ENCODE peak calls at places on chromosomes 1 and 21, in five cellular contexts. One of them, this sample, is unnamed.

GRCh38 chr1:229440821-229441537 is 7.1 kb upstream of the ACTA1 start:
- DNase-seq in kidney: peak; percentile 26
- DNase-seq in mesenchymal stem cell: peak; percentile 75
- DNase-seq in colonic mucosa: no peak
- DNase-seq in fibroblast of lung: peak; percentile 87
- DNase-seq in this sample: peak; percentile 64

GRCh38 chr21:35658242-35658641 is 402.1 kb downstream of the SETD4 start:
- DNase-seq in kidney: no peak
- DNase-seq in mesenchymal stem cell: peak; percentile 17
- DNase-seq in colonic mucosa: no peak
- DNase-seq in fibroblast of lung: peak; percentile 95
- DNase-seq in this sample: peak; percentile 81

GRCh38 chr1:221782461-221782860 is 40.6 kb upstream of the DUSP10 start:
- DNase-seq in kidney: no peak
- DNase-seq in mesenchymal stem cell: peak; percentile 39
- DNase-seq in colonic mucosa: no peak
- DNase-seq in fibroblast of lung: peak; percentile 60
- DNase-seq in this sample: peak; percentile 5

GRCh38 chr1:240027059-240027462 is 64.6 kb upstream of the FMN2 start:
- DNase-seq in kidney: no peak
- DNase-seq in mesenchymal stem cell: peak; percentile 56
- DNase-seq in colonic mucosa: peak; percentile 43
- DNase-seq in fibroblast of lung: peak; percentile 41
- DNase-seq in this sample: peak; percentile 88

GRCh38 chr1:230186003-230186863 is 119.2 kb downstream of the GALNT2 start:
- DNase-seq in kidney: no peak
- DNase-seq in mesenchymal stem cell: peak; percentile 72
- DNase-seq in colonic mucosa: peak; percentile 86
- DNase-seq in fibroblast of lung: peak; percentile 91
- DNase-seq in this sample: peak; percentile 80

GRCh38 chr1:156661932-156662587 is 15.1 kb downstream of the NES start:
- DNase-seq in kidney: no peak
- DNase-seq in mesenchymal stem cell: peak; percentile 86
- DNase-seq in colonic mucosa: no peak
- DNase-seq in fibroblast of lung: peak; percentile 67
- DNase-seq in this sample: no peak

GRCh38 chr1:192474080-192474683 is 101.4 kb upstream of the RGS1 start:
- DNase-seq in kidney: no peak
- DNase-seq in mesenchymal stem cell: peak; percentile 50
- DNase-seq in colonic mucosa: no peak
- DNase-seq in fibroblast of lung: no peak
- DNase-seq in this sample: peak; percentile 86

GRCh38 chr1:66342707-66343106 is 191.2 kb upstream of the SGIP1 start:
- DNase-seq in kidney: no peak
- DNase-seq in mesenchymal stem cell: no peak
- DNase-seq in colonic mucosa: no peak
- DNase-seq in fibroblast of lung: no peak
- DNase-seq in this sample: no peak

GRCh38 chr1:203744008-203744972 is 20.7 kb upstream of the LAX1 start:
- DNase-seq in kidney: no peak
- DNase-seq in mesenchymal stem cell: no peak
- DNase-seq in colonic mucosa: peak; percentile 34
- DNase-seq in fibroblast of lung: peak; percentile 50
- DNase-seq in this sample: no peak

GRCh38 chr1:30272288-30273020 is 450.9 kb downstream of the MATN1 start:
- DNase-seq in kidney: no peak
- DNase-seq in mesenchymal stem cell: no peak
- DNase-seq in colonic mucosa: no peak
- DNase-seq in fibroblast of lung: no peak
- DNase-seq in this sample: no peak

GRCh38 chr1:67307251-67308060 is at the start of gene IL12RB2:
- DNase-seq in kidney: peak; percentile 67
- DNase-seq in mesenchymal stem cell: no peak
- DNase-seq in colonic mucosa: peak; percentile 20
- DNase-seq in fibroblast of lung: no peak
- DNase-seq in this sample: peak; percentile 36

GRCh38 chr1:206606867-206607266 is 5.4 kb downstream of the EIF2D start:
- DNase-seq in kidney: no peak
- DNase-seq in mesenchymal stem cell: peak; percentile 56
- DNase-seq in colonic mucosa: no peak
- DNase-seq in fibroblast of lung: peak; percentile 32
- DNase-seq in this sample: peak; percentile 23

GRCh38 chr1:229570305-229570704 is 11.8 kb upstream of the ABCB10 start:
- DNase-seq in kidney: no peak
- DNase-seq in mesenchymal stem cell: no peak
- DNase-seq in colonic mucosa: no peak
- DNase-seq in fibroblast of lung: no peak
- DNase-seq in this sample: no peak

GRCh38 chr1:1421907-1422464 is 910 bp upstream of the ANKRD65 start:
- DNase-seq in kidney: peak; percentile 54
- DNase-seq in mesenchymal stem cell: no peak
- DNase-seq in colonic mucosa: no peak
- DNase-seq in fibroblast of lung: no peak
- DNase-seq in this sample: no peak

GRCh38 chr21:37614351-37614875 is 247.8 kb downstream of the DYRK1A start:
- DNase-seq in kidney: no peak
- DNase-seq in mesenchymal stem cell: no peak
- DNase-seq in colonic mucosa: no peak
- DNase-seq in fibroblast of lung: no peak
- DNase-seq in this sample: no peak

GRCh38 chr1:59638172-59638800 is 176.5 kb upstream of the HOOK1 start:
- DNase-seq in kidney: no peak
- DNase-seq in mesenchymal stem cell: peak; percentile 61
- DNase-seq in colonic mucosa: no peak
- DNase-seq in fibroblast of lung: peak; percentile 79
- DNase-seq in this sample: peak; percentile 78

GRCh38 chr1:11031624-11032262 is 15.3 kb downstream of the MASP2 start:
- DNase-seq in kidney: no peak
- DNase-seq in mesenchymal stem cell: no peak
- DNase-seq in colonic mucosa: no peak
- DNase-seq in fibroblast of lung: no peak
- DNase-seq in this sample: no peak

GRCh38 chr1:47161298-47162040 is 24.2 kb downstream of the CYP4A22 start:
- DNase-seq in kidney: no peak
- DNase-seq in mesenchymal stem cell: no peak
- DNase-seq in colonic mucosa: no peak
- DNase-seq in fibroblast of lung: no peak
- DNase-seq in this sample: no peak

GRCh38 chr1:92877792-92878191 is 46.0 kb downstream of the RPL5 start:
- DNase-seq in kidney: no peak
- DNase-seq in mesenchymal stem cell: peak; percentile 6
- DNase-seq in colonic mucosa: no peak
- DNase-seq in fibroblast of lung: peak; percentile 15
- DNase-seq in this sample: no peak

GRCh38 chr1:17053071-17053684 is 654 bp downstream of the SDHB start:
- DNase-seq in kidney: no peak
- DNase-seq in mesenchymal stem cell: no peak
- DNase-seq in colonic mucosa: no peak
- DNase-seq in fibroblast of lung: no peak
- DNase-seq in this sample: no peak

GRCh38 chr1:99482286-99482685 is 163.6 kb upstream of the PALMD start:
- DNase-seq in kidney: no peak
- DNase-seq in mesenchymal stem cell: no peak
- DNase-seq in colonic mucosa: no peak
- DNase-seq in fibroblast of lung: no peak
- DNase-seq in this sample: no peak

GRCh38 chr1:70353641-70354331 is 736 bp downstream of the ANKRD13C start:
- DNase-seq in kidney: peak; percentile 83
- DNase-seq in mesenchymal stem cell: peak; percentile 93
- DNase-seq in colonic mucosa: peak; percentile 56
- DNase-seq in fibroblast of lung: peak; percentile 91
- DNase-seq in this sample: peak; percentile 82

GRCh38 chr1:231021540-231022031 is 18.5 kb downstream of the FAM89A start:
- DNase-seq in kidney: no peak
- DNase-seq in mesenchymal stem cell: peak; percentile 92
- DNase-seq in colonic mucosa: no peak
- DNase-seq in fibroblast of lung: no peak
- DNase-seq in this sample: no peak

GRCh38 chr1:119080586-119080985 is 59.9 kb downstream of the WARS2 start:
- DNase-seq in kidney: no peak
- DNase-seq in mesenchymal stem cell: peak; percentile 76
- DNase-seq in colonic mucosa: no peak
- DNase-seq in fibroblast of lung: peak; percentile 98
- DNase-seq in this sample: peak; percentile 83

GRCh38 chr1:21704055-21704660 is 35.0 kb upstream of the RAP1GAP start:
- DNase-seq in kidney: no peak
- DNase-seq in mesenchymal stem cell: no peak
- DNase-seq in colonic mucosa: no peak
- DNase-seq in fibroblast of lung: no peak
- DNase-seq in this sample: no peak

GRCh38 chr1:112887599-112888303 is 68.2 kb downstream of the SLC16A1 start:
- DNase-seq in kidney: no peak
- DNase-seq in mesenchymal stem cell: no peak
- DNase-seq in colonic mucosa: no peak
- DNase-seq in fibroblast of lung: no peak
- DNase-seq in this sample: peak; percentile 22

GRCh38 chr1:55959136-55959548 is 620.2 kb downstream of the PLPP3 start:
- DNase-seq in kidney: no peak
- DNase-seq in mesenchymal stem cell: no peak
- DNase-seq in colonic mucosa: no peak
- DNase-seq in fibroblast of lung: no peak
- DNase-seq in this sample: no peak

GRCh38 chr1:3707939-3708328 is 44.3 kb upstream of the CCDC27 start:
- DNase-seq in kidney: no peak
- DNase-seq in mesenchymal stem cell: no peak
- DNase-seq in colonic mucosa: no peak
- DNase-seq in fibroblast of lung: no peak
- DNase-seq in this sample: no peak
- H3K4me3 ChIP-seq in kidney: no peak overlapping the region
- H3K4me3 ChIP-seq in mesenchymal stem cell: no peak overlapping the region
- H3K4me3 ChIP-seq in colonic mucosa: no peak overlapping the region
- H3K4me3 ChIP-seq in fibroblast of lung: no peak overlapping the region
- H3K4me3 ChIP-seq in this sample: no peak overlapping the region

DNA sequence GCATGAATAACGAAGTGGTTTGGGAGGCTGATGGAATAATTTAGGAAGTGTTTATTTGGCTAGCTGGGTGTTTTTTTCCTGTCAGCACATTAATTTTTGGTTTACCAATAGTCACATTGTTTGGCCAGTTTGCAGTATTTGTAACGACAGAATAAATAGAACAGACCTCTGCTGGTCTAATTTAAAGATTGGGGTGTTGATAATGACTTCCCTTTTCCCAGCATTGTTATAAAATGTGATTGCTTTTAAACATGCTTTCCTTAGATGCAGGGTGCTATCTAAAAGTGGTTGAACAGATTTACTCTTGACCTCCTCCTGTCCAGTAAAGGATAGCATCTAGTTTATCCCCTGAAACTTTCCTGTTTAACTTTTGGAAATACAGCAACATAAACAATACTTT is 132.1 kb downstream of the C1orf21 start:
- DNase-seq in kidney: no peak
- DNase-seq in mesenchymal stem cell: no peak
- DNase-seq in colonic mucosa: no peak
- DNase-seq in fibroblast of lung: no peak
- DNase-seq in this sample: no peak
- H3K4me1 ChIP-seq in kidney: peaks cover 3% of the 10 kb centered on the region
- H3K4me1 ChIP-seq in mesenchymal stem cell: no peaks in the 10 kb centered on the region
- H3K4me1 ChIP-seq in colonic mucosa: peaks cover 2% of the 10 kb centered on the region
- H3K4me1 ChIP-seq in fibroblast of lung: no peaks in the 10 kb centered on the region
- H3K4me1 ChIP-seq in this sample: peaks cover 17% of the 10 kb centered on the region

GRCh38 chr1:94418664-94419655 is 771 bp downstream of the ABCD3 start:
- DNase-seq in kidney: peak; percentile 60
- DNase-seq in mesenchymal stem cell: peak; percentile 69
- DNase-seq in colonic mucosa: peak; percentile 71
- DNase-seq in fibroblast of lung: peak; percentile 48
- DNase-seq in this sample: peak; percentile 77

GRCh38 chr1:94413311-94413710 is 4.9 kb upstream of the ABCD3 start:
- DNase-seq in kidney: no peak
- DNase-seq in mesenchymal stem cell: no peak
- DNase-seq in colonic mucosa: no peak
- DNase-seq in fibroblast of lung: no peak
- DNase-seq in this sample: no peak

GRCh38 chr1:94417962-94418663 is at the start of gene ABCD3:
- DNase-seq in kidney: peak; percentile 99
- DNase-seq in mesenchymal stem cell: peak; percentile 97
- DNase-seq in colonic mucosa: peak; percentile 97
- DNase-seq in fibroblast of lung: peak; percentile 97
- DNase-seq in this sample: peak; percentile 100

GRCh38 chr1:94416901-94417701 is 1.1 kb upstream of the ABCD3 start:
- DNase-seq in kidney: no peak
- DNase-seq in mesenchymal stem cell: peak; percentile 70
- DNase-seq in colonic mucosa: peak; percentile 47
- DNase-seq in fibroblast of lung: peak; percentile 82
- DNase-seq in this sample: peak; percentile 83

GRCh38 chr1:94417702-94417961 is 557 bp upstream of the ABCD3 start:
- DNase-seq in kidney: no peak
- DNase-seq in mesenchymal stem cell: no peak
- DNase-seq in colonic mucosa: no peak
- DNase-seq in fibroblast of lung: no peak
- DNase-seq in this sample: no peak
- H3K9ac ChIP-seq in kidney: peak overlapping the region; percentile 66
- H3K9ac ChIP-seq in mesenchymal stem cell: peak overlapping the region; percentile 96
- H3K9ac ChIP-seq in colonic mucosa: peak overlapping the region; percentile 67
- H3K9ac ChIP-seq in fibroblast of lung: peak overlapping the region; percentile 59
- H3K9ac ChIP-seq in this sample: peak overlapping the region; percentile 94

GRCh38 chr1:54397980-54398379 is 8.2 kb downstream of the SSBP3 start:
- DNase-seq in kidney: no peak
- DNase-seq in mesenchymal stem cell: no peak
- DNase-seq in colonic mucosa: no peak
- DNase-seq in fibroblast of lung: no peak
- DNase-seq in this sample: no peak

GRCh38 chr1:54394104-54394503 is 12.1 kb downstream of the SSBP3 start:
- DNase-seq in kidney: no peak
- DNase-seq in mesenchymal stem cell: no peak
- DNase-seq in colonic mucosa: no peak
- DNase-seq in fibroblast of lung: no peak
- DNase-seq in this sample: no peak

GRCh38 chr1:54397090-54397591 is 9.1 kb downstream of the SSBP3 start:
- DNase-seq in kidney: no peak
- DNase-seq in mesenchymal stem cell: no peak
- DNase-seq in colonic mucosa: no peak
- DNase-seq in fibroblast of lung: no peak
- DNase-seq in this sample: no peak

GRCh38 chr1:54396280-54396903 is 9.8 kb downstream of the SSBP3 start:
- DNase-seq in kidney: no peak
- DNase-seq in mesenchymal stem cell: no peak
- DNase-seq in colonic mucosa: no peak
- DNase-seq in fibroblast of lung: no peak
- DNase-seq in this sample: no peak

GRCh38 chr1:54395535-54395934 is 10.7 kb downstream of the SSBP3 start:
- DNase-seq in kidney: no peak
- DNase-seq in mesenchymal stem cell: no peak
- DNase-seq in colonic mucosa: no peak
- DNase-seq in fibroblast of lung: no peak
- DNase-seq in this sample: no peak
- H3K4me3 ChIP-seq in kidney: no peak overlapping the region
- H3K4me3 ChIP-seq in mesenchymal stem cell: no peak overlapping the region
- H3K4me3 ChIP-seq in colonic mucosa: no peak overlapping the region
- H3K4me3 ChIP-seq in fibroblast of lung: no peak overlapping the region
- H3K4me3 ChIP-seq in this sample: no peak overlapping the region

GRCh38 chr1:9271268-9271667 is 21.4 kb upstream of the SPSB1 start:
- DNase-seq in kidney: no peak
- DNase-seq in mesenchymal stem cell: peak; percentile 72
- DNase-seq in colonic mucosa: no peak
- DNase-seq in fibroblast of lung: peak; percentile 53
- DNase-seq in this sample: no peak
- H3K4me1 ChIP-seq in kidney: no peaks in the 10 kb centered on the region
- H3K4me1 ChIP-seq in mesenchymal stem cell: peaks cover 35% of the 10 kb centered on the region
- H3K4me1 ChIP-seq in colonic mucosa: peaks cover 4% of the 10 kb centered on the region
- H3K4me1 ChIP-seq in fibroblast of lung: peaks cover 8% of the 10 kb centered on the region
- H3K4me1 ChIP-seq in this sample: peaks cover 27% of the 10 kb centered on the region